ENCODE peak calls at places on chromosomes 3 and 15, in four cellular contexts. H, Q, F and O are unnamed samples.

GRCh38 chr15:60370105-60370803 is 27.5 kb downstream of the ANXA2 start:
- DNase-seq in Q (no peak), H (peak; percentile 80), F (peak; percentile 45), O (no peak)

GRCh38 chr15:71747128-71748083 is 62.9 kb upstream of the NR2E3 start:
- DNase-seq in F (peak; percentile 90), Q (no peak), H (peak; percentile 95), O (peak; percentile 51)

GRCh38 chr3:182115328-182116045 is 403.8 kb downstream of the SOX2 start:
- DNase-seq in Q (no peak), F (no peak), H (no peak), O (peak; percentile 29)

GRCh38 chr15:80568876-80569605 is 126.1 kb upstream of the ABHD17C start:
- DNase-seq in Q (no peak), F (no peak), H (no peak), O (no peak)

GRCh38 chr15:27234593-27234992 is 263.6 kb downstream of the GABRG3 start:
- DNase-seq in H (no peak), F (no peak), Q (no peak), O (no peak)

GRCh38 chr3:87287025-87287424 is 10.6 kb upstream of the POU1F1 start:
- DNase-seq in H (peak; percentile 81), Q (no peak), F (no peak), O (no peak)

GRCh38 chr15:28955160-28955502 is 69.4 kb downstream of the APBA2 start:
- DNase-seq in Q (peak; percentile 41), H (peak; percentile 82), F (no peak), O (no peak)

GRCh38 chr15:49875392-49875791 is 243.6 kb downstream of the ATP8B4 start:
- DNase-seq in F (no peak), Q (no peak), H (peak; percentile 12), O (no peak)

GRCh38 chr3:170910542-170910941 is 2.1 kb upstream of the EIF5A2 start:
- DNase-seq in H (peak; percentile 53), F (no peak), Q (no peak), O (no peak)

GRCh38 chr3:81663114-81663513 is 98.3 kb downstream of the GBE1 start:
- DNase-seq in Q (no peak), F (no peak), H (no peak), O (no peak)

GRCh38 chr3:124492824-124493223 is 237.4 kb upstream of the UMPS start:
- DNase-seq in H (peak; percentile 57), Q (no peak), F (peak; percentile 92), O (peak; percentile 88)

GRCh38 chr15:58444056-58444455 is 12.3 kb downstream of the LIPC start:
- DNase-seq in Q (no peak), H (peak; percentile 10), F (no peak), O (no peak)

GRCh38 chr3:153829596-153830170 is 291.5 kb upstream of the ARHGEF26 start:
- DNase-seq in Q (no peak), F (peak; percentile 14), H (peak; percentile 71), O (peak; percentile 87)

GRCh38 chr3:87354399-87354798 is 78.0 kb upstream of the POU1F1 start:
- DNase-seq in Q (no peak), H (no peak), F (no peak), O (no peak)

GRCh38 chr3:7978104-7978457 is 523.5 kb upstream of the LMCD1 start:
- DNase-seq in H (no peak), Q (peak; percentile 86), F (no peak), O (peak; percentile 73)

GRCh38 chr15:59229453-59229852 is 22.8 kb downstream of the LDHAL6B start:
- DNase-seq in Q (no peak), F (no peak), H (no peak), O (no peak)

GRCh38 chr15:95495033-95495541 is 835.4 kb upstream of the NR2F2 start:
- DNase-seq in F (no peak), H (no peak), Q (peak; percentile 68), O (no peak)

GRCh38 chr3:17664923-17665322 is 77.5 kb downstream of the TBC1D5 start:
- DNase-seq in Q (no peak), H (no peak), F (no peak), O (no peak)

GRCh38 chr3:7682822-7683229 is 818.8 kb upstream of the LMCD1 start:
- DNase-seq in H (no peak), F (peak; percentile 9), Q (no peak), O (peak; percentile 61)

GRCh38 chr3:45544024-45544718 is 50.4 kb upstream of the LIMD1 start:
- DNase-seq in F (no peak), H (peak; percentile 34), Q (no peak), O (no peak)

GRCh38 chr3:174355505-174355904 is 503.6 kb upstream of the NAALADL2 start:
- DNase-seq in H (peak; percentile 60), F (no peak), Q (peak; percentile 66), O (peak; percentile 26)

GRCh38 chr15:92457642-92458041 is 64.0 kb downstream of the ST8SIA2 start:
- DNase-seq in Q (no peak), H (no peak), F (no peak), O (no peak)